ENCODE peak calls at places on chromosomes 1 and 21, in ten cellular contexts. L, O, T, E, Y, I, N, G, B and V are unnamed samples.

GRCh38 chr1:1373493-1374067 is 1.4 kb downstream of the AURKAIP1 start:
- DNase-seq in L (no peak), O (no peak), T (no peak), E (no peak), Y (no peak), I (no peak), N (no peak), G (no peak), B (no peak), V (no peak)

GRCh38 chr1:151827853-151828252 is 3.7 kb downstream of the RORC start:
- DNase-seq in L (no peak), O (no peak), T (no peak), E (no peak), Y (no peak), I (no peak), N (no peak), G (no peak), B (no peak), V (no peak)

GRCh38 chr1:46546210-46546609 is 5.2 kb downstream of the KNCN start:
- DNase-seq in L (no peak), O (no peak), T (no peak), E (no peak), Y (no peak), I (no peak), N (no peak), G (no peak), B (no peak), V (no peak)

GRCh38 chr1:156162430-156163037 is 9.1 kb downstream of the SEMA4A start:
- DNase-seq in L (no peak), O (no peak), T (no peak), E (no peak), Y (no peak), I (no peak), N (no peak), G (no peak), B (no peak), V (no peak)

GRCh38 chr1:74193908-74194307 is 4.1 kb downstream of the LRRIQ3 start:
- DNase-seq in L (no peak), O (no peak), T (no peak), E (no peak), Y (no peak), I (no peak), N (no peak), G (no peak), B (peak), V (peak)

GRCh38 chr21:33461538-33462250 is 18.1 kb downstream of the TMEM50B start:
- DNase-seq in L (no peak), O (no peak), T (no peak), E (no peak), Y (no peak), I (no peak), N (no peak), G (no peak), B (no peak), V (no peak)

GRCh38 chr1:165408518-165408917 is 36.4 kb downstream of the RXRG start:
- DNase-seq in L (peak), O (peak), T (peak), E (no peak), Y (no peak), I (peak), N (peak), G (no peak), B (peak), V (no peak)

GRCh38 chr1:7334475-7335035 is 436.5 kb upstream of the VAMP3 start:
- DNase-seq in L (no peak), O (no peak), T (peak), E (no peak), Y (no peak), I (no peak), N (peak), G (no peak), B (peak), V (peak)

GRCh38 chr1:148353461-148354283 is 129.4 kb downstream of the PPIAL4G start:
- DNase-seq in L (no peak), O (peak), T (no peak), E (no peak), Y (peak), I (no peak), N (no peak), G (no peak), B (no peak), V (peak)

GRCh38 chr21:37207441-37208009 is 59.6 kb downstream of the VPS26C start:
- DNase-seq in L (no peak), O (peak), T (peak), E (no peak), Y (peak), I (no peak), N (no peak), G (no peak), B (peak), V (peak)

GRCh38 chr1:34928066-34928864 is 1.2 kb downstream of the DLGAP3 start:
- DNase-seq in L (no peak), O (no peak), T (no peak), E (no peak), Y (no peak), I (no peak), N (peak), G (no peak), B (no peak), V (no peak)

GRCh38 chr1:40711465-40712404 is 20.2 kb downstream of the NFYC start:
- DNase-seq in L (no peak), O (no peak), T (peak), E (no peak), Y (no peak), I (peak), N (peak), G (no peak), B (peak), V (peak)

GRCh38 chr1:183024352-183025337 is 1.4 kb downstream of the LAMC1 start:
- DNase-seq in L (no peak), O (no peak), T (no peak), E (no peak), Y (no peak), I (peak), N (peak), G (no peak), B (no peak), V (no peak)

GRCh38 chr1:155226188-155226909 is 17.9 kb downstream of the MTX1 start:
- DNase-seq in L (peak), O (peak), T (peak), E (peak), Y (peak), I (peak), N (peak), G (no peak), B (peak), V (peak)

GRCh38 chr1:168803696-168804510 is 74.9 kb upstream of the DPT start:
- DNase-seq in L (peak), O (no peak), T (no peak), E (no peak), Y (no peak), I (peak), N (peak), G (no peak), B (no peak), V (no peak)

GRCh38 chr1:205350626-205351235 is 6.0 kb downstream of the KLHDC8A start:
- DNase-seq in L (no peak), O (no peak), T (no peak), E (no peak), Y (no peak), I (no peak), N (no peak), G (no peak), B (no peak), V (no peak)

GRCh38 chr1:159214149-159214760 is 9.6 kb downstream of the ACKR1 start:
- DNase-seq in L (peak), O (peak), T (no peak), E (peak), Y (peak), I (peak), N (peak), G (no peak), B (peak), V (peak)

GRCh38 chr1:173666646-173667045 is 3.0 kb downstream of the ANKRD45 start:
- DNase-seq in L (no peak), O (no peak), T (no peak), E (no peak), Y (no peak), I (no peak), N (no peak), G (no peak), B (no peak), V (no peak)

GRCh38 chr1:26959722-26960624 is at the start of gene KDF1:
- DNase-seq in L (no peak), O (no peak), T (peak), E (peak), Y (no peak), I (no peak), N (peak), G (no peak), B (no peak), V (no peak)

GRCh38 chr1:42311138-42311537 is 23.9 kb downstream of the FOXJ3 start:
- DNase-seq in L (no peak), O (no peak), T (no peak), E (no peak), Y (no peak), I (no peak), N (no peak), G (no peak), B (no peak), V (peak)

GRCh38 chr1:232385221-232385620 is 244.7 kb downstream of the SIPA1L2 start:
- DNase-seq in L (no peak), O (no peak), T (no peak), E (no peak), Y (no peak), I (no peak), N (no peak), G (no peak), B (peak), V (peak)

GRCh38 chr1:23354260-23354659 is 10.2 kb upstream of the HNRNPR start:
- DNase-seq in L (no peak), O (no peak), T (no peak), E (no peak), Y (no peak), I (peak), N (no peak), G (no peak), B (no peak), V (no peak)

GRCh38 chr1:240739139-240739538 is 127.2 kb upstream of the GREM2 start:
- DNase-seq in L (no peak), O (no peak), T (no peak), E (no peak), Y (no peak), I (no peak), N (no peak), G (no peak), B (peak), V (peak)

GRCh38 chr21:45336870-45337269 is 49.2 kb upstream of the POFUT2 start:
- DNase-seq in L (no peak), O (no peak), T (no peak), E (no peak), Y (no peak), I (peak), N (no peak), G (no peak), B (no peak), V (no peak)

GRCh38 chr1:184967045-184967444 is 7.3 kb downstream of the NIBAN1 start:
- DNase-seq in L (no peak), O (no peak), T (no peak), E (no peak), Y (no peak), I (no peak), N (no peak), G (no peak), B (no peak), V (no peak)